ENCODE peak calls at places on chromosome 18, in six cellular contexts. One of them, this sample, is unnamed.
A peak's percentile ranks its signal among the peaks of the same experiment; 100 is the strongest.

GRCh38 chr18:3692113-3692621 is 242.2 kb downstream of the TGIF1 start:
- DNase-seq in fibroblast of villous mesenchyme: no peak
- DNase-seq in effector CD4-positive, alpha-beta T cell: no peak
- DNase-seq in T47D: no peak
- DNase-seq in AG09309: no peak
- DNase-seq in stimulated activated CD4-positive, alpha-beta T cell treated with anti-CD3 and anti-CD28 coated beads, Interleukin-2, amount 100 ng/mL, for 48 hours: no peak
- DNase-seq in this sample: no peak

GRCh38 chr18:29496276-29496675 is 1319.3 kb upstream of the CDH2 start:
- DNase-seq in fibroblast of villous mesenchyme: no peak
- DNase-seq in effector CD4-positive, alpha-beta T cell: no peak
- DNase-seq in T47D: no peak
- DNase-seq in AG09309: peak; percentile 8
- DNase-seq in stimulated activated CD4-positive, alpha-beta T cell treated with anti-CD3 and anti-CD28 coated beads, Interleukin-2, amount 100 ng/mL, for 48 hours: no peak
- DNase-seq in this sample: no peak

GRCh38 chr18:2186967-2187366 is 384.3 kb downstream of the METTL4 start:
- DNase-seq in fibroblast of villous mesenchyme: no peak
- DNase-seq in effector CD4-positive, alpha-beta T cell: no peak
- DNase-seq in T47D: no peak
- DNase-seq in AG09309: no peak
- DNase-seq in stimulated activated CD4-positive, alpha-beta T cell treated with anti-CD3 and anti-CD28 coated beads, Interleukin-2, amount 100 ng/mL, for 48 hours: no peak
- DNase-seq in this sample: no peak

GRCh38 chr18:23864620-23865019 is 149.9 kb upstream of the TTC39C start:
- DNase-seq in fibroblast of villous mesenchyme: no peak
- DNase-seq in effector CD4-positive, alpha-beta T cell: peak; percentile 19
- DNase-seq in T47D: no peak
- DNase-seq in AG09309: no peak
- DNase-seq in stimulated activated CD4-positive, alpha-beta T cell treated with anti-CD3 and anti-CD28 coated beads, Interleukin-2, amount 100 ng/mL, for 48 hours: no peak
- DNase-seq in this sample: peak; percentile 14

GRCh38 chr18:9147440-9148238 is 11.1 kb downstream of the ANKRD12 start:
- DNase-seq in fibroblast of villous mesenchyme: peak; percentile 85
- DNase-seq in effector CD4-positive, alpha-beta T cell: peak; percentile 15
- DNase-seq in T47D: peak; percentile 70
- DNase-seq in AG09309: peak; percentile 45
- DNase-seq in stimulated activated CD4-positive, alpha-beta T cell treated with anti-CD3 and anti-CD28 coated beads, Interleukin-2, amount 100 ng/mL, for 48 hours: no peak
- DNase-seq in this sample: no peak

GRCh38 chr18:22556271-22556990 is 138.7 kb upstream of the CTAGE1 start:
- DNase-seq in fibroblast of villous mesenchyme: peak; percentile 21
- DNase-seq in effector CD4-positive, alpha-beta T cell: no peak
- DNase-seq in T47D: no peak
- DNase-seq in AG09309: no peak
- DNase-seq in stimulated activated CD4-positive, alpha-beta T cell treated with anti-CD3 and anti-CD28 coated beads, Interleukin-2, amount 100 ng/mL, for 48 hours: no peak
- DNase-seq in this sample: no peak

GRCh38 chr18:44601447-44601846 is 79.2 kb upstream of the SETBP1 start:
- DNase-seq in fibroblast of villous mesenchyme: peak; percentile 92
- DNase-seq in effector CD4-positive, alpha-beta T cell: no peak
- DNase-seq in T47D: peak; percentile 7
- DNase-seq in AG09309: peak; percentile 96
- DNase-seq in stimulated activated CD4-positive, alpha-beta T cell treated with anti-CD3 and anti-CD28 coated beads, Interleukin-2, amount 100 ng/mL, for 48 hours: no peak
- DNase-seq in this sample: no peak

GRCh38 chr18:3610818-3611217 is 160.8 kb downstream of the TGIF1 start:
- DNase-seq in fibroblast of villous mesenchyme: no peak
- DNase-seq in effector CD4-positive, alpha-beta T cell: no peak
- DNase-seq in T47D: no peak
- DNase-seq in AG09309: no peak
- DNase-seq in stimulated activated CD4-positive, alpha-beta T cell treated with anti-CD3 and anti-CD28 coated beads, Interleukin-2, amount 100 ng/mL, for 48 hours: no peak
- DNase-seq in this sample: no peak

GRCh38 chr18:43405097-43405496 is 127.8 kb upstream of the SYT4 start:
- DNase-seq in fibroblast of villous mesenchyme: no peak
- DNase-seq in effector CD4-positive, alpha-beta T cell: no peak
- DNase-seq in T47D: no peak
- DNase-seq in AG09309: no peak
- DNase-seq in stimulated activated CD4-positive, alpha-beta T cell treated with anti-CD3 and anti-CD28 coated beads, Interleukin-2, amount 100 ng/mL, for 48 hours: no peak
- DNase-seq in this sample: no peak

GRCh38 chr18:12307871-12308385 is at the start of gene TUBB6:
- DNase-seq in fibroblast of villous mesenchyme: peak; percentile 79
- DNase-seq in effector CD4-positive, alpha-beta T cell: no peak
- DNase-seq in T47D: peak; percentile 58
- DNase-seq in AG09309: no peak
- DNase-seq in stimulated activated CD4-positive, alpha-beta T cell treated with anti-CD3 and anti-CD28 coated beads, Interleukin-2, amount 100 ng/mL, for 48 hours: peak; percentile 42
- DNase-seq in this sample: no peak

GRCh38 chr18:11726556-11726955 is 37.5 kb downstream of the GNAL start:
- DNase-seq in fibroblast of villous mesenchyme: no peak
- DNase-seq in effector CD4-positive, alpha-beta T cell: no peak
- DNase-seq in T47D: no peak
- DNase-seq in AG09309: no peak
- DNase-seq in stimulated activated CD4-positive, alpha-beta T cell treated with anti-CD3 and anti-CD28 coated beads, Interleukin-2, amount 100 ng/mL, for 48 hours: no peak
- DNase-seq in this sample: no peak

GRCh38 chr18:79400591-79401381 is 5.1 kb downstream of the NFATC1 start:
- DNase-seq in fibroblast of villous mesenchyme: no peak
- DNase-seq in effector CD4-positive, alpha-beta T cell: peak; percentile 60
- DNase-seq in T47D: no peak
- DNase-seq in AG09309: no peak
- DNase-seq in stimulated activated CD4-positive, alpha-beta T cell treated with anti-CD3 and anti-CD28 coated beads, Interleukin-2, amount 100 ng/mL, for 48 hours: no peak
- DNase-seq in this sample: peak; percentile 57

GRCh38 chr18:63479826-63480225 is 3.1 kb downstream of the SERPINB5 start:
- DNase-seq in fibroblast of villous mesenchyme: no peak
- DNase-seq in effector CD4-positive, alpha-beta T cell: no peak
- DNase-seq in T47D: no peak
- DNase-seq in AG09309: no peak
- DNase-seq in stimulated activated CD4-positive, alpha-beta T cell treated with anti-CD3 and anti-CD28 coated beads, Interleukin-2, amount 100 ng/mL, for 48 hours: no peak
- DNase-seq in this sample: no peak

GRCh38 chr18:24262097-24262496 is 123.2 kb downstream of the CABYR start:
- DNase-seq in fibroblast of villous mesenchyme: peak; percentile 27
- DNase-seq in effector CD4-positive, alpha-beta T cell: no peak
- DNase-seq in T47D: no peak
- DNase-seq in AG09309: no peak
- DNase-seq in stimulated activated CD4-positive, alpha-beta T cell treated with anti-CD3 and anti-CD28 coated beads, Interleukin-2, amount 100 ng/mL, for 48 hours: no peak
- DNase-seq in this sample: no peak

GRCh38 chr18:65221736-65222135 is 529.1 kb upstream of the CDH7 start:
- DNase-seq in fibroblast of villous mesenchyme: no peak
- DNase-seq in effector CD4-positive, alpha-beta T cell: no peak
- DNase-seq in T47D: no peak
- DNase-seq in AG09309: no peak
- DNase-seq in stimulated activated CD4-positive, alpha-beta T cell treated with anti-CD3 and anti-CD28 coated beads, Interleukin-2, amount 100 ng/mL, for 48 hours: no peak
- DNase-seq in this sample: no peak

GRCh38 chr18:59900222-59901128 is 679 bp downstream of the PMAIP1 start:
- DNase-seq in fibroblast of villous mesenchyme: peak; percentile 92
- DNase-seq in effector CD4-positive, alpha-beta T cell: peak; percentile 55
- DNase-seq in T47D: peak; percentile 64
- DNase-seq in AG09309: no peak
- DNase-seq in stimulated activated CD4-positive, alpha-beta T cell treated with anti-CD3 and anti-CD28 coated beads, Interleukin-2, amount 100 ng/mL, for 48 hours: peak; percentile 50
- DNase-seq in this sample: peak; percentile 61

GRCh38 chr18:53380063-53380639 is 844.3 kb downstream of the MBD2 start:
- DNase-seq in fibroblast of villous mesenchyme: peak; percentile 12
- DNase-seq in effector CD4-positive, alpha-beta T cell: no peak
- DNase-seq in T47D: peak; percentile 68
- DNase-seq in AG09309: peak; percentile 1
- DNase-seq in stimulated activated CD4-positive, alpha-beta T cell treated with anti-CD3 and anti-CD28 coated beads, Interleukin-2, amount 100 ng/mL, for 48 hours: no peak
- DNase-seq in this sample: no peak

GRCh38 chr18:48842259-48843061 is 108.3 kb downstream of the SMAD7 start:
- DNase-seq in fibroblast of villous mesenchyme: peak; percentile 37
- DNase-seq in effector CD4-positive, alpha-beta T cell: peak; percentile 27
- DNase-seq in T47D: no peak
- DNase-seq in AG09309: no peak
- DNase-seq in stimulated activated CD4-positive, alpha-beta T cell treated with anti-CD3 and anti-CD28 coated beads, Interleukin-2, amount 100 ng/mL, for 48 hours: no peak
- DNase-seq in this sample: no peak

GRCh38 chr18:57095884-57096283 is 51.0 kb upstream of the BOD1L2 start:
- DNase-seq in fibroblast of villous mesenchyme: no peak
- DNase-seq in effector CD4-positive, alpha-beta T cell: no peak
- DNase-seq in T47D: no peak
- DNase-seq in AG09309: no peak
- DNase-seq in stimulated activated CD4-positive, alpha-beta T cell treated with anti-CD3 and anti-CD28 coated beads, Interleukin-2, amount 100 ng/mL, for 48 hours: no peak
- DNase-seq in this sample: no peak

GRCh38 chr18:903703-904102 is 968 bp upstream of the ADCYAP1 start:
- DNase-seq in fibroblast of villous mesenchyme: peak; percentile 47
- DNase-seq in effector CD4-positive, alpha-beta T cell: no peak
- DNase-seq in T47D: peak; percentile 72
- DNase-seq in AG09309: no peak
- DNase-seq in stimulated activated CD4-positive, alpha-beta T cell treated with anti-CD3 and anti-CD28 coated beads, Interleukin-2, amount 100 ng/mL, for 48 hours: peak; percentile 51
- DNase-seq in this sample: no peak

GRCh38 chr18:22691988-22692710 is 241.0 kb upstream of the RBBP8 start:
- DNase-seq in fibroblast of villous mesenchyme: peak; percentile 97
- DNase-seq in effector CD4-positive, alpha-beta T cell: no peak
- DNase-seq in T47D: no peak
- DNase-seq in AG09309: peak; percentile 99
- DNase-seq in stimulated activated CD4-positive, alpha-beta T cell treated with anti-CD3 and anti-CD28 coated beads, Interleukin-2, amount 100 ng/mL, for 48 hours: no peak
- DNase-seq in this sample: no peak

GRCh38 chr18:23229472-23229871 is 94.2 kb downstream of the CABLES1 start:
- DNase-seq in fibroblast of villous mesenchyme: peak; percentile 11
- DNase-seq in effector CD4-positive, alpha-beta T cell: no peak
- DNase-seq in T47D: no peak
- DNase-seq in AG09309: peak; percentile 48
- DNase-seq in stimulated activated CD4-positive, alpha-beta T cell treated with anti-CD3 and anti-CD28 coated beads, Interleukin-2, amount 100 ng/mL, for 48 hours: no peak
- DNase-seq in this sample: no peak

GRCh38 chr18:49006641-49007136 is 55.9 kb upstream of the SMAD7 start:
- DNase-seq in fibroblast of villous mesenchyme: no peak
- DNase-seq in effector CD4-positive, alpha-beta T cell: no peak
- DNase-seq in T47D: no peak
- DNase-seq in AG09309: no peak
- DNase-seq in stimulated activated CD4-positive, alpha-beta T cell treated with anti-CD3 and anti-CD28 coated beads, Interleukin-2, amount 100 ng/mL, for 48 hours: no peak
- DNase-seq in this sample: no peak

GRCh38 chr18:66749030-66749429 is 145.1 kb upstream of the CDH19 start:
- DNase-seq in fibroblast of villous mesenchyme: no peak
- DNase-seq in effector CD4-positive, alpha-beta T cell: no peak
- DNase-seq in T47D: peak; percentile 37
- DNase-seq in AG09309: no peak
- DNase-seq in stimulated activated CD4-positive, alpha-beta T cell treated with anti-CD3 and anti-CD28 coated beads, Interleukin-2, amount 100 ng/mL, for 48 hours: no peak
- DNase-seq in this sample: no peak

GRCh38 chr18:6521804-6522418 is 107.2 kb upstream of the L3MBTL4 start:
- DNase-seq in fibroblast of villous mesenchyme: peak; percentile 47
- DNase-seq in effector CD4-positive, alpha-beta T cell: no peak
- DNase-seq in T47D: peak; percentile 49
- DNase-seq in AG09309: peak; percentile 2
- DNase-seq in stimulated activated CD4-positive, alpha-beta T cell treated with anti-CD3 and anti-CD28 coated beads, Interleukin-2, amount 100 ng/mL, for 48 hours: peak; percentile 0
- DNase-seq in this sample: no peak

GRCh38 chr18:8303151-8303770 is 306.0 kb upstream of the RAB12 start:
- DNase-seq in fibroblast of villous mesenchyme: no peak
- DNase-seq in effector CD4-positive, alpha-beta T cell: no peak
- DNase-seq in T47D: no peak
- DNase-seq in AG09309: no peak
- DNase-seq in stimulated activated CD4-positive, alpha-beta T cell treated with anti-CD3 and anti-CD28 coated beads, Interleukin-2, amount 100 ng/mL, for 48 hours: no peak
- DNase-seq in this sample: no peak

GRCh38 chr18:57533901-57534300 is 52.6 kb downstream of the FECH start:
- DNase-seq in fibroblast of villous mesenchyme: no peak
- DNase-seq in effector CD4-positive, alpha-beta T cell: no peak
- DNase-seq in T47D: peak; percentile 2
- DNase-seq in AG09309: no peak
- DNase-seq in stimulated activated CD4-positive, alpha-beta T cell treated with anti-CD3 and anti-CD28 coated beads, Interleukin-2, amount 100 ng/mL, for 48 hours: no peak
- DNase-seq in this sample: no peak

GRCh38 chr18:75343389-75343788 is 84.1 kb downstream of the SMIM21 start:
- DNase-seq in fibroblast of villous mesenchyme: no peak
- DNase-seq in effector CD4-positive, alpha-beta T cell: no peak
- DNase-seq in T47D: no peak
- DNase-seq in AG09309: no peak
- DNase-seq in stimulated activated CD4-positive, alpha-beta T cell treated with anti-CD3 and anti-CD28 coated beads, Interleukin-2, amount 100 ng/mL, for 48 hours: no peak
- DNase-seq in this sample: no peak

GRCh38 chr18:51666717-51667320 is 469.3 kb upstream of the MEX3C start:
- DNase-seq in fibroblast of villous mesenchyme: peak; percentile 1
- DNase-seq in effector CD4-positive, alpha-beta T cell: no peak
- DNase-seq in T47D: peak; percentile 14
- DNase-seq in AG09309: no peak
- DNase-seq in stimulated activated CD4-positive, alpha-beta T cell treated with anti-CD3 and anti-CD28 coated beads, Interleukin-2, amount 100 ng/mL, for 48 hours: no peak
- DNase-seq in this sample: no peak

This sample was measured in activated T-cell treated with anti-CD3 and anti-CD28 coated beads, Interleukin-2, amount 50 U/mL, for 4 hours.